ENCODE peak calls at places on chromosomes 13 and 19, in ten cellular contexts. N is heart left ventricle; J is GM12878; K is brain microvascular endothelial cell; Y is suprapubic skin; W is ascending aorta; T is choroid plexus epithelial cell; P is CD8-positive, alpha-beta T cell; M is AG04449; U is fibroblast of mammary gland. D is an unnamed sample.

GRCh38 chr19:53871448-53871847 is 3.8 kb downstream of the MYADM start:
- DNase-seq in N (no peak), J (no peak), K (no peak), Y (no peak), W (no peak), T (no peak), P (no peak), M (no peak), U (no peak), D (no peak)

GRCh38 chr19:3073159-3073563 is 10.9 kb upstream of the TLE5 start:
- DNase-seq in N (no peak), J (no peak), K (peak), Y (no peak), W (no peak), T (peak), P (no peak), M (no peak), U (peak), D (peak)

GRCh38 chr19:49348305-49349188 is 13.3 kb downstream of the CD37 start:
- DNase-seq in N (no peak), J (no peak), K (no peak), Y (no peak), W (no peak), T (no peak), P (no peak), M (no peak), U (no peak), D (no peak)

GRCh38 chr19:43820098-43820860 is 6.8 kb upstream of the ZNF283 start:
- DNase-seq in N (peak), J (no peak), K (peak), Y (no peak), W (peak), T (peak), P (no peak), M (no peak), U (peak), D (peak)

GRCh38 chr13:36630181-36630806 is 43.5 kb upstream of the SERTM1 start:
- DNase-seq in N (peak), J (no peak), K (no peak), Y (no peak), W (no peak), T (no peak), P (no peak), M (no peak), U (no peak), D (no peak)

GRCh38 chr13:60012503-60012902 is 151.2 kb downstream of the DIAPH3 start:
- DNase-seq in N (no peak), J (no peak), K (no peak), Y (no peak), W (no peak), T (no peak), P (no peak), M (no peak), U (no peak), D (no peak)

GRCh38 chr19:49297403-49297802 is 27.6 kb downstream of the SLC6A16 start:
- DNase-seq in N (no peak), J (no peak), K (peak), Y (no peak), W (no peak), T (peak), P (no peak), M (peak), U (peak), D (peak)

GRCh38 chr13:20125129-20125782 is 35.6 kb downstream of the GJA3 start:
- DNase-seq in N (no peak), J (no peak), K (peak), Y (peak), W (no peak), T (peak), P (no peak), M (no peak), U (peak), D (peak)

GRCh38 chr13:95044452-95045205 is 256.6 kb downstream of the ABCC4 start:
- DNase-seq in N (no peak), J (no peak), K (no peak), Y (no peak), W (no peak), T (no peak), P (no peak), M (no peak), U (no peak), D (no peak)

GRCh38 chr19:42568006-42568405 is 26.7 kb downstream of the CEACAM8 start:
- DNase-seq in N (no peak), J (no peak), K (no peak), Y (no peak), W (no peak), T (no peak), P (no peak), M (no peak), U (no peak), D (no peak)

GRCh38 chr13:114063545-114064515 is 68.6 kb downstream of the RASA3 start:
- DNase-seq in N (peak), J (no peak), K (no peak), Y (peak), W (peak), T (peak), P (no peak), M (no peak), U (peak), D (peak)

GRCh38 chr19:47130120-47130588 is 481 bp upstream of the SAE1 start:
- DNase-seq in N (no peak), J (no peak), K (no peak), Y (no peak), W (no peak), T (no peak), P (no peak), M (no peak), U (no peak), D (no peak)

GRCh38 chr19:54208784-54209057 is 8.1 kb downstream of the RPS9 start:
- DNase-seq in N (no peak), J (no peak), K (no peak), Y (no peak), W (no peak), T (no peak), P (no peak), M (no peak), U (peak), D (peak)

GRCh38 chr19:32675720-32676185 is at the start of gene RGS9BP:
- DNase-seq in N (peak), J (no peak), K (peak), Y (peak), W (peak), T (peak), P (peak), M (no peak), U (peak), D (peak)

GRCh38 chr13:29369060-29369743 is 226.3 kb downstream of the SLC7A1 start:
- DNase-seq in N (no peak), J (peak), K (peak), Y (no peak), W (no peak), T (peak), P (no peak), M (no peak), U (peak), D (peak)

GRCh38 chr13:80009760-80010159 is 331.2 kb downstream of the SPRY2 start:
- DNase-seq in N (no peak), J (no peak), K (no peak), Y (no peak), W (no peak), T (peak), P (no peak), M (no peak), U (no peak), D (no peak)

GRCh38 chr19:9871626-9872338 is 36.7 kb downstream of the PIN1 start:
- DNase-seq in N (no peak), J (no peak), K (no peak), Y (no peak), W (no peak), T (no peak), P (no peak), M (no peak), U (no peak), D (no peak)

GRCh38 chr19:37505958-37506386 is 767 bp upstream of the ZNF793 start:
- DNase-seq in N (no peak), J (no peak), K (no peak), Y (no peak), W (no peak), T (no peak), P (peak), M (no peak), U (no peak), D (no peak)

GRCh38 chr13:90135558-90135957 is 1211.9 kb upstream of the MIR17HG start:
- DNase-seq in N (no peak), J (no peak), K (no peak), Y (no peak), W (no peak), T (no peak), P (no peak), M (no peak), U (no peak), D (no peak)

GRCh38 chr19:51027873-51028272 is 1.5 kb upstream of the KLK11 start:
- DNase-seq in N (no peak), J (no peak), K (no peak), Y (no peak), W (no peak), T (no peak), P (no peak), M (no peak), U (no peak), D (peak)

GRCh38 chr19:49926520-49926919 is 2.5 kb upstream of the ATF5 start:
- DNase-seq in N (no peak), J (no peak), K (no peak), Y (no peak), W (no peak), T (no peak), P (no peak), M (no peak), U (no peak), D (no peak)

GRCh38 chr19:54156490-54156889 is 3.0 kb downstream of the LENG1 start:
- DNase-seq in N (no peak), J (no peak), K (no peak), Y (no peak), W (no peak), T (no peak), P (no peak), M (no peak), U (no peak), D (no peak)

GRCh38 chr13:113049521-113049941 is 56.1 kb upstream of the F7 start:
- DNase-seq in N (peak), J (no peak), K (no peak), Y (no peak), W (no peak), T (no peak), P (no peak), M (no peak), U (no peak), D (peak)

GRCh38 chr19:28313633-28314032 is 899.3 kb downstream of the UQCRFS1 start:
- DNase-seq in N (peak), J (no peak), K (peak), Y (no peak), W (no peak), T (no peak), P (no peak), M (no peak), U (peak), D (peak)

GRCh38 chr19:57406516-57407123 is 4.3 kb upstream of the ZNF17 start:
- DNase-seq in N (peak), J (peak), K (peak), Y (no peak), W (no peak), T (peak), P (peak), M (no peak), U (peak), D (peak)

GRCh38 chr13:63516124-63516523 is 2100.5 kb upstream of the PCDH20 start:
- DNase-seq in N (no peak), J (no peak), K (no peak), Y (no peak), W (no peak), T (peak), P (no peak), M (no peak), U (no peak), D (no peak)

GRCh38 chr19:33311326-33311682 is 9.0 kb upstream of the CEBPA start:
- DNase-seq in N (no peak), J (no peak), K (no peak), Y (no peak), W (no peak), T (no peak), P (no peak), M (no peak), U (no peak), D (no peak)

GRCh38 chr19:428144-428543 is 19.2 kb upstream of the C2CD4C start:
- DNase-seq in N (no peak), J (no peak), K (no peak), Y (no peak), W (no peak), T (no peak), P (no peak), M (no peak), U (no peak), D (no peak)

GRCh38 chr19:51070334-51070886 is 5.5 kb upstream of the KLK13 start:
- DNase-seq in N (no peak), J (no peak), K (no peak), Y (no peak), W (no peak), T (no peak), P (no peak), M (no peak), U (no peak), D (no peak)

GRCh38 chr13:91813255-91813654 is 414.8 kb downstream of the GPC5 start:
- DNase-seq in N (peak), J (no peak), K (no peak), Y (no peak), W (no peak), T (no peak), P (no peak), M (no peak), U (no peak), D (no peak)

GRCh38 chr19:18541992-18542935 is 1.1 kb downstream of the FKBP8 start:
- DNase-seq in N (no peak), J (no peak), K (no peak), Y (no peak), W (no peak), T (no peak), P (no peak), M (no peak), U (no peak), D (no peak)

GRCh38 chr13:37361608-37362007 is 237.0 kb downstream of the POSTN start:
- DNase-seq in N (no peak), J (no peak), K (no peak), Y (no peak), W (no peak), T (no peak), P (no peak), M (no peak), U (no peak), D (no peak)

GRCh38 chr19:29667941-29668340 is 2.7 kb downstream of the PLEKHF1 start:
- DNase-seq in N (no peak), J (no peak), K (no peak), Y (no peak), W (no peak), T (no peak), P (peak), M (no peak), U (no peak), D (no peak)

GRCh38 chr13:106033634-106034033 is 501.8 kb downstream of the EFNB2 start:
- DNase-seq in N (no peak), J (no peak), K (peak), Y (no peak), W (no peak), T (peak), P (no peak), M (peak), U (peak), D (peak)

GRCh38 chr13:42116225-42116624 is 67.8 kb downstream of the DGKH start:
- DNase-seq in N (no peak), J (no peak), K (no peak), Y (no peak), W (no peak), T (peak), P (no peak), M (no peak), U (peak), D (no peak)

GRCh38 chr19:48254529-48254970 is 1.2 kb downstream of the CARD8 start:
- DNase-seq in N (no peak), J (no peak), K (no peak), Y (no peak), W (no peak), T (no peak), P (no peak), M (no peak), U (no peak), D (no peak)
- H3K4me3 ChIP-seq in N (no peak), J (peak), K (peak), Y (peak), W (peak), T (no peak), P (peak), M (no peak), U (peak), D (peak)

DNA sequence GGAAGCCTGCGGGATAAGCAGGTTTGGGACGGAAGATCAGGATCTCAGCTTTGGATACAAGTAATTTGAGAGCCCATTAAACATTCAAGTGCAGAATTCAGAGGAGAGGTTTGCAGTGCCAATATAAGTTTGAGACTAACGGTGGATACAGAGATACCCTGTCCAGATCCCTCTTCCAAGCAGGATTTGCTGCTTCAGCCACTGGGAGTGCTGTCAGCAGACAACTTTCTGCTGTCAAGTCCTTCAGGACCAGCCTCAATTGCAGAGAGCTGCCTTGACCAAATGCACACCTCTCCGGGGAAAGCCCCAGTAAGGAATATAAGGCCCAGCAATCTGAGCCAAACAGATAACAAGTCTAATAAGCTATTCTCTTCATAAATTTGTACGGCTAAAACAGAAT is 46.1 kb upstream of the ZNF780A start:
- DNase-seq in N (no peak), J (no peak), K (no peak), Y (no peak), W (no peak), T (peak), P (no peak), M (no peak), U (no peak), D (no peak)
- TF ChIP-seq CTCF in N (no peak), J (no peak), K (peak), Y (no peak), W (no peak), T (peak), P (no peak), M (no peak), U (peak), D (no peak)

GRCh38 chr19:4369109-4369887 is 25.9 kb downstream of the MPND start:
- DNase-seq in N (peak), J (peak), K (no peak), Y (no peak), W (no peak), T (no peak), P (peak), M (no peak), U (peak), D (no peak)
- H3K4me3 ChIP-seq in N (no peak), J (peak), K (no peak), Y (peak), W (peak), T (no peak), P (peak), M (no peak), U (no peak), D (no peak)

GRCh38 chr19:13832096-13832495 is 36.9 kb downstream of the ZSWIM4 start:
- DNase-seq in N (no peak), J (no peak), K (no peak), Y (no peak), W (no peak), T (no peak), P (no peak), M (no peak), U (no peak), D (peak)
- TF ChIP-seq CTCF in N (no peak), J (no peak), K (no peak), Y (no peak), W (no peak), T (no peak), P (no peak), M (no peak), U (no peak), D (no peak)

DNA sequence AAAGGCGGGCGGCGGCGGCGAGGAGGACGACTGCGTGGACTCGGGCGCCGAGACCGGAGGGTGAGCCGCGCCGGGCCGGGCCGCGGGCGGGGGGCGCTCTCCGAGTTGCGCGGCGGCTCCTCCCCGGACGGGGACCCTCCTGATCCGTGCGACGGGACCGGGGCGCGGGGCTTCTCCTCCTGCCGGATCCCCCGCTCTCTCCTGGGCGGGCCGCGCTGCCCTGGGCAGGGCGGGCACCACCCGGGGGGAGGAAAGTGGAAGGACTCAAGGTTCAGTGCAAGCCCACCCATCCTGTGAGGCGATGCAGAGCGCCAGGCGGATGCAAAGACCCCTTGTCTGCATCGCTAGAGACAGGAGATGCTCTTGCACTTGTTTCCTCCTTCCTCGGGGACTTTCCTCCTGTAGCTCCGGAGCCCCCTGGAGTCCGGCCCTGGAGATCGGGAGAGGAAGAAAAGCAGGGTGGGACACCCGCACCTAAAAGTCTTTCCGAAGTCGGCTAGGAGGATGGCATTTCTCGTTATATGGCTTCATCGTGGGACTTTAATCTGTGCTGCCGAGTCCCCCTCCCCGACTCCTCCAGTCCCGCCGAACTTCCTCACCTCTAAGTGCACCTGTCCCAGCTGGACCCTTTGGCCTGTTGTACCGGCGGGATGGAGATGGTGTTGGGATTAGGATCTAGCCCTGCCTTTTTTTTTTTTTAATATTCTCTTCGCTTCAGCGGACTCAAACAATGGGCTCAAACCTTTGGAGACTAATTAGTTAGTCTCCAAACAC is 499 bp downstream of the FAM124A start:
- DNase-seq in N (no peak), J (no peak), K (no peak), Y (no peak), W (no peak), T (no peak), P (no peak), M (no peak), U (no peak), D (no peak)
- H3K4me3 ChIP-seq in N (peak), J (no peak), K (peak), Y (peak), W (peak), T (peak), P (peak), M (peak), U (peak), D (peak)

GRCh38 chr13:73274147-73274546 is 215.3 kb downstream of the KLF5 start:
- DNase-seq in N (no peak), J (no peak), K (no peak), Y (no peak), W (no peak), T (peak), P (no peak), M (peak), U (no peak), D (no peak)
- TF ChIP-seq CTCF in N (no peak), J (no peak), K (no peak), Y (no peak), W (no peak), T (no peak), P (no peak), M (no peak), U (no peak), D (no peak)

DNA sequence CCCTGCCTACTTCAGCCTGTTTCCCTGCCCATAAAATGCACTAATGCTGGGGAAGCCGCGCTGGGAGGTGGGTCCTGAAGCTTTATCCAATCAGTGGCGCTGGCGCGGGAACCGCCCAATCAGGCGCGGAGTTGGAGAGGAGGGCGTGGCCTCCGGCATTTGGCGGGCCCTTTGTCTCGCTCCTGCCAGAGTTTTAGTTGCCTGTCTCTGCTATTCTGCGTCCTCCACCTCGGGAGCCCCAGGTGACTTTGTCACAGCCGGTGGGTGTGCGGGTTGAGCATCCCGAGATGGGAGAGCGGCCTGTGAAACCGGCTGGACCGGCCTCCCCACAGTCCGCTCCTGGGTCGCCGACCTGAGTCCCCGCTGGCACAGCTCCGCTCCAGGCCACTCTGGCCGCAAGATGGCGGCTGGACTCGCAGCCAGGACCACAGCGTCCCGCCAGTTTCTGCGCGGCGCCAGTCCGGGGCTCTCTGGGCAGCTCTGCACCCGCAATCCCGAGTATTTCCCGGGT is 30.7 kb upstream of the ZNF429 start:
- DNase-seq in N (peak), J (no peak), K (peak), Y (peak), W (peak), T (peak), P (peak), M (no peak), U (peak), D (peak)
- H3K4me3 ChIP-seq in N (peak), J (no peak), K (peak), Y (peak), W (peak), T (peak), P (peak), M (peak), U (peak), D (peak)

GRCh38 chr13:99955747-99956472 is 15.7 kb downstream of the ZIC5 start:
- DNase-seq in N (no peak), J (no peak), K (peak), Y (peak), W (no peak), T (peak), P (no peak), M (no peak), U (peak), D (peak)
- TF ChIP-seq CTCF in N (no peak), J (no peak), K (no peak), Y (no peak), W (no peak), T (no peak), P (no peak), M (no peak), U (no peak), D (no peak)

GRCh38 chr19:4878491-4878968 is 11.1 kb upstream of the PLIN3 start:
- DNase-seq in N (no peak), J (no peak), K (no peak), Y (no peak), W (no peak), T (no peak), P (no peak), M (no peak), U (no peak), D (no peak)
- H3K4me3 ChIP-seq in N (no peak), J (no peak), K (no peak), Y (no peak), W (peak), T (no peak), P (peak), M (no peak), U (no peak), D (no peak)

D was measured in foreskin fibroblast.